ENCODE peak calls at places on chromosomes 16 and 17, in eight cellular contexts. D, Z, B, M, I, E, G and X are unnamed samples.

GRCh38 chr17:39196820-39197331 is 593 bp downstream of the CACNB1 start:
- DNase-seq in D (peak), Z (peak), B (peak), M (no peak), I (peak), E (peak), G (peak), X (no peak)

GRCh38 chr16:9081843-9082242 is 9.6 kb upstream of the HAPSTR1 start:
- DNase-seq in D (no peak), Z (no peak), B (no peak), M (no peak), I (no peak), E (no peak), G (no peak), X (no peak)

GRCh38 chr17:55510986-55511721 is at the start of gene SMIM36:
- DNase-seq in D (no peak), Z (no peak), B (no peak), M (no peak), I (no peak), E (no peak), G (no peak), X (no peak)

GRCh38 chr17:18925187-18925586 is 26.8 kb upstream of the SLC5A10 start:
- DNase-seq in D (no peak), Z (no peak), B (no peak), M (no peak), I (no peak), E (no peak), G (no peak), X (no peak)

GRCh38 chr16:24309222-24309905 is 53.2 kb downstream of the CACNG3 start:
- DNase-seq in D (peak), Z (no peak), B (no peak), M (peak), I (peak), E (no peak), G (peak), X (no peak)

GRCh38 chr17:77884019-77884418 is 74.5 kb upstream of the TNRC6C start:
- DNase-seq in D (no peak), Z (no peak), B (peak), M (no peak), I (peak), E (peak), G (peak), X (no peak)

GRCh38 chr17:81858967-81859905 is 1.1 kb downstream of the P4HB start:
- DNase-seq in D (peak), Z (no peak), B (no peak), M (peak), I (peak), E (no peak), G (no peak), X (no peak)

GRCh38 chr16:17343028-17343427 is 127.7 kb downstream of the XYLT1 start:
- DNase-seq in D (no peak), Z (peak), B (no peak), M (no peak), I (no peak), E (no peak), G (no peak), X (no peak)

GRCh38 chr17:9169116-9169515 is 147.8 kb downstream of the NTN1 start:
- DNase-seq in D (peak), Z (no peak), B (no peak), M (no peak), I (peak), E (no peak), G (no peak), X (no peak)

GRCh38 chr16:68429081-68429740 is 19.1 kb downstream of the SMPD3 start:
- DNase-seq in D (no peak), Z (no peak), B (no peak), M (no peak), I (no peak), E (no peak), G (no peak), X (no peak)

GRCh38 chr17:73546770-73547345 is 97.4 kb downstream of the SDK2 start:
- DNase-seq in D (peak), Z (no peak), B (peak), M (peak), I (peak), E (peak), G (peak), X (peak)